ENCODE peak calls at places on chromosomes 5 and 9, in five cellular contexts. One of them, this sample, is unnamed.

GRCh38 chr5:71932131-71932635 is 175.1 kb upstream of the MAP1B start:
- DNase-seq in GM06990: no peak
- DNase-seq in NCI-H2029 treated with DMSO at 0.1 percent for 48 hours: no peak
- DNase-seq in pulmonary artery endothelial cell: no peak
- DNase-seq in cardiac fibroblast: peak
- DNase-seq in this sample: no peak

GRCh38 chr5:75051217-75051751 is 1.1 kb downstream of the GCNT4 start:
- DNase-seq in GM06990: no peak
- DNase-seq in cardiac fibroblast: no peak
- DNase-seq in NCI-H2029 treated with DMSO at 0.1 percent for 48 hours: no peak
- DNase-seq in pulmonary artery endothelial cell: no peak
- DNase-seq in this sample: no peak

GRCh38 chr5:25744908-25745307 is 1100.1 kb upstream of the CDH10 start:
- DNase-seq in pulmonary artery endothelial cell: no peak
- DNase-seq in GM06990: no peak
- DNase-seq in NCI-H2029 treated with DMSO at 0.1 percent for 48 hours: no peak
- DNase-seq in cardiac fibroblast: no peak
- DNase-seq in this sample: no peak

GRCh38 chr5:45862763-45863162 is 166.6 kb upstream of the HCN1 start:
- DNase-seq in NCI-H2029 treated with DMSO at 0.1 percent for 48 hours: no peak
- DNase-seq in pulmonary artery endothelial cell: no peak
- DNase-seq in GM06990: no peak
- DNase-seq in cardiac fibroblast: no peak
- DNase-seq in this sample: no peak

GRCh38 chr5:44388504-44389409 is 463 bp downstream of the FGF10 start:
- DNase-seq in GM06990: no peak
- DNase-seq in cardiac fibroblast: peak
- DNase-seq in NCI-H2029 treated with DMSO at 0.1 percent for 48 hours: no peak
- DNase-seq in pulmonary artery endothelial cell: no peak
- DNase-seq in this sample: no peak

GRCh38 chr9:124835026-124835501 is 18.2 kb upstream of the WDR38 start:
- DNase-seq in NCI-H2029 treated with DMSO at 0.1 percent for 48 hours: no peak
- DNase-seq in cardiac fibroblast: peak
- DNase-seq in pulmonary artery endothelial cell: peak
- DNase-seq in GM06990: no peak
- DNase-seq in this sample: no peak

GRCh38 chr9:4262735-4263141 is 37.1 kb downstream of the GLIS3 start:
- DNase-seq in cardiac fibroblast: peak
- DNase-seq in NCI-H2029 treated with DMSO at 0.1 percent for 48 hours: no peak
- DNase-seq in GM06990: no peak
- DNase-seq in pulmonary artery endothelial cell: peak
- DNase-seq in this sample: no peak

GRCh38 chr9:87276851-87277251 is 220.8 kb upstream of the DAPK1 start:
- DNase-seq in cardiac fibroblast: peak
- DNase-seq in NCI-H2029 treated with DMSO at 0.1 percent for 48 hours: no peak
- DNase-seq in GM06990: no peak
- DNase-seq in pulmonary artery endothelial cell: no peak
- DNase-seq in this sample: no peak

GRCh38 chr9:85202596-85202995 is 533.1 kb downstream of the NTRK2 start:
- DNase-seq in cardiac fibroblast: peak
- DNase-seq in pulmonary artery endothelial cell: no peak
- DNase-seq in GM06990: no peak
- DNase-seq in NCI-H2029 treated with DMSO at 0.1 percent for 48 hours: no peak
- DNase-seq in this sample: no peak

GRCh38 chr5:59152701-59153245 is 569.9 kb downstream of the RAB3C start:
- DNase-seq in pulmonary artery endothelial cell: no peak
- DNase-seq in GM06990: no peak
- DNase-seq in NCI-H2029 treated with DMSO at 0.1 percent for 48 hours: no peak
- DNase-seq in cardiac fibroblast: no peak
- DNase-seq in this sample: no peak